ENCODE peak calls at places on chromosomes 16 and 17, in six cellular contexts. T is HepG2, W is HCT116, A is K562, L is GM12878, E is H1. Y is an unnamed sample.
A peak's percentile ranks its signal among the peaks of the same experiment; 100 is the strongest.

GRCh38 chr16:2090819-2091721 is 43.3 kb downstream of the TSC2 start:
- DNase-seq in T (no peak), W (peak; percentile 66), A (peak; percentile 51), L (no peak), E (peak; percentile 97), Y (peak; percentile 68)

GRCh38 chr17:2749058-2749783 is at the start of gene CCDC92B:
- DNase-seq in T (no peak), W (no peak), A (no peak), L (no peak), E (peak; percentile 62), Y (no peak)

GRCh38 chr17:5912927-5913565 is 157.1 kb upstream of the WSCD1 start:
- DNase-seq in T (no peak), W (no peak), A (no peak), L (no peak), E (no peak), Y (no peak)

GRCh38 chr16:73337371-73337770 is 289.4 kb upstream of the ZFHX3 start:
- DNase-seq in T (no peak), W (no peak), A (no peak), L (no peak), E (no peak), Y (no peak)

GRCh38 chr17:81517339-81518112 is 4.9 kb upstream of the ACTG1 start:
- DNase-seq in T (no peak), W (no peak), A (no peak), L (peak; percentile 82), E (peak; percentile 56), Y (no peak)

GRCh38 chr17:42317256-42317966 is 29.1 kb downstream of the STAT5A start:
- DNase-seq in T (no peak), W (no peak), A (no peak), L (no peak), E (no peak), Y (no peak)

GRCh38 chr17:72515291-72516065 is 394.7 kb downstream of the SOX9 start:
- DNase-seq in T (no peak), W (no peak), A (no peak), L (peak; percentile 77), E (no peak), Y (no peak)

GRCh38 chr17:75147878-75148546 is 6.3 kb downstream of the JPT1 start:
- DNase-seq in T (no peak), W (no peak), A (no peak), L (no peak), E (no peak), Y (no peak)

GRCh38 chr17:44095647-44096496 is 25.3 kb downstream of the G6PC3 start:
- DNase-seq in T (peak; percentile 94), W (no peak), A (peak; percentile 86), L (no peak), E (peak; percentile 86), Y (peak; percentile 88)

GRCh38 chr17:45231481-45232116 is 9.9 kb downstream of the FMNL1 start:
- DNase-seq in T (peak; percentile 71), W (no peak), A (peak; percentile 70), L (no peak), E (peak; percentile 78), Y (no peak)

GRCh38 chr17:42002792-42003301 is 14.4 kb downstream of the DNAJC7 start:
- DNase-seq in T (peak; percentile 93), W (no peak), A (no peak), L (no peak), E (no peak), Y (no peak)

GRCh38 chr17:37024181-37024637 is 75.5 kb downstream of the AATF start:
- DNase-seq in T (no peak), W (no peak), A (no peak), L (no peak), E (no peak), Y (no peak)

GRCh38 chr16:50257876-50258275 is 8.5 kb upstream of the ADCY7 start:
- DNase-seq in T (no peak), W (no peak), A (no peak), L (no peak), E (no peak), Y (no peak)

GRCh38 chr17:62706598-62707424 is 79.3 kb downstream of the MRC2 start:
- DNase-seq in T (no peak), W (no peak), A (no peak), L (no peak), E (no peak), Y (no peak)

GRCh38 chr16:15792563-15792971 is 64.3 kb downstream of the MYH11 start:
- DNase-seq in T (no peak), W (no peak), A (no peak), L (no peak), E (no peak), Y (no peak)

GRCh38 chr16:23670137-23670776 is 8.4 kb upstream of the PLK1 start:
- DNase-seq in T (no peak), W (no peak), A (no peak), L (peak; percentile 77), E (no peak), Y (no peak)

GRCh38 chr17:27339836-27340550 is 46.1 kb downstream of the WSB1 start:
- DNase-seq in T (peak; percentile 46), W (peak; percentile 78), A (peak; percentile 93), L (no peak), E (no peak), Y (no peak)

GRCh38 chr16:51540259-51540658 is 389.2 kb upstream of the SALL1 start:
- DNase-seq in T (no peak), W (no peak), A (no peak), L (no peak), E (no peak), Y (no peak)

GRCh38 chr17:65755799-65756198 is 194.4 kb upstream of the AXIN2 start:
- DNase-seq in T (no peak), W (no peak), A (no peak), L (no peak), E (no peak), Y (no peak)

GRCh38 chr17:79664925-79665738 is 54.3 kb upstream of the RBFOX3 start:
- DNase-seq in T (no peak), W (peak; percentile 29), A (no peak), L (no peak), E (peak; percentile 72), Y (no peak)

GRCh38 chr16:3783516-3783915 is 66.2 kb upstream of the TRAP1 start:
- DNase-seq in T (no peak), W (no peak), A (no peak), L (no peak), E (no peak), Y (no peak)

GRCh38 chr16:56708418-56708817 is 21.5 kb upstream of the NUP93 start:
- DNase-seq in T (no peak), W (no peak), A (no peak), L (no peak), E (no peak), Y (no peak)

GRCh38 chr16:50326835-50327465 is 41.8 kb downstream of the BRD7 start:
- DNase-seq in T (no peak), W (peak; percentile 31), A (peak; percentile 41), L (peak; percentile 25), E (peak; percentile 58), Y (peak; percentile 25)

GRCh38 chr17:81412490-81413093 is 17.3 kb downstream of the BAHCC1 start:
- DNase-seq in T (no peak), W (no peak), A (peak; percentile 83), L (no peak), E (no peak), Y (no peak)

GRCh38 chr17:64732336-64733006 is 70.4 kb upstream of the SMURF2 start:
- DNase-seq in T (peak; percentile 58), W (no peak), A (no peak), L (no peak), E (no peak), Y (no peak)

GRCh38 chr16:68074850-68075249 is 10.3 kb upstream of the NFATC3 start:
- DNase-seq in T (no peak), W (no peak), A (no peak), L (peak; percentile 95), E (no peak), Y (no peak)

DNA sequence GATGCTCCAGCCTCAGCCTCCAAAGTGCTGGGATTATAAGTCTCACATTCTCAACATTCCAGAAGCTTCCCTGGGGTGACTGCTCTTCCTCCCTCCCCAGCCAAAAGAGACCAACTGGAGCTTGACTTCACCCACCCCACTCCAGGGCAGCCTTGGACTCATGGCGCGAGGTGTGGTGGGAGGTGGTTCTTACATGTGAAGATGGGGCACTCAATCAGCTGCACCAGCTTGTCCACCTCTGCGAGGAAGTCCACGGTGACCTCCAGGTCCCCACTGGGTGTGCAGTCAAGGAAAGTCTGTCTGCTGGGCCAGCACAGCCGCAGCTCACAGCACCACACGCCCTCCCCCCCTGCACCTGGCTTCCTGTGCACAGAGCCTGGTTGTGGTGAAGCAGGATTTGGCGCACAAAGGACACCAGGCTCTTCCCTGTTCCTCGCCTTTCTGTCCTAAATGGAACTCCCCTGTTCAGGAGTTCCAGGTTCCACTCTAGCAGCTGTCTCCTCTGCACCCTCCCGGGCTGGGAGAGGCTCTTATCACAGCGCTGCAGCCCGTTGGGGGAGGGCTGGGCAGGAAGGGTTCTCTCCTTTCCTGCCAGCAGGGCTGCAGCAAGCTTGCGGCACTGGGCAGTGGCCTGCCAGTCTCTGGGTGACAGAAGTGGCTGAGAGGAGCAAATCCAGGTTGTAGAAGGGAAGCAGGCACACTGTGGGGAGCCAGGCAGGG is 9.7 kb upstream of the MTSS2 start:
- DNase-seq in T (peak; percentile 34), W (no peak), A (peak; percentile 93), L (no peak), E (no peak), Y (no peak)
- H3K4me1 ChIP-seq in T (peaks cover 48% of the 10 kb centered on the region), W (peaks cover 64% of the 10 kb centered on the region), A (peaks cover 25% of the 10 kb centered on the region), L (no peaks in the 10 kb centered on the region), E (peaks cover 27% of the 10 kb centered on the region), Y (peaks cover 56% of the 10 kb centered on the region)

GRCh38 chr16:759110-759910 is 1.2 kb upstream of the MSLN start:
- DNase-seq in T (no peak), W (no peak), A (no peak), L (no peak), E (no peak), Y (no peak)
- TF ChIP-seq ZNF274 in T (no peak), W (no peak), A (no peak), L (no peak), E (no peak), Y (no peak)

GRCh38 chr16:11583889-11584565 is 2.7 kb downstream of the LITAF start:
- DNase-seq in T (peak; percentile 52), W (no peak), A (no peak), L (no peak), E (no peak), Y (no peak)
- H3K4me3 ChIP-seq in T (peak overlapping the region; percentile 96), W (no peak overlapping the region), A (no peak overlapping the region), L (peak overlapping the region; percentile 97), E (peak overlapping the region; percentile 87), Y (no peak overlapping the region)

DNA sequence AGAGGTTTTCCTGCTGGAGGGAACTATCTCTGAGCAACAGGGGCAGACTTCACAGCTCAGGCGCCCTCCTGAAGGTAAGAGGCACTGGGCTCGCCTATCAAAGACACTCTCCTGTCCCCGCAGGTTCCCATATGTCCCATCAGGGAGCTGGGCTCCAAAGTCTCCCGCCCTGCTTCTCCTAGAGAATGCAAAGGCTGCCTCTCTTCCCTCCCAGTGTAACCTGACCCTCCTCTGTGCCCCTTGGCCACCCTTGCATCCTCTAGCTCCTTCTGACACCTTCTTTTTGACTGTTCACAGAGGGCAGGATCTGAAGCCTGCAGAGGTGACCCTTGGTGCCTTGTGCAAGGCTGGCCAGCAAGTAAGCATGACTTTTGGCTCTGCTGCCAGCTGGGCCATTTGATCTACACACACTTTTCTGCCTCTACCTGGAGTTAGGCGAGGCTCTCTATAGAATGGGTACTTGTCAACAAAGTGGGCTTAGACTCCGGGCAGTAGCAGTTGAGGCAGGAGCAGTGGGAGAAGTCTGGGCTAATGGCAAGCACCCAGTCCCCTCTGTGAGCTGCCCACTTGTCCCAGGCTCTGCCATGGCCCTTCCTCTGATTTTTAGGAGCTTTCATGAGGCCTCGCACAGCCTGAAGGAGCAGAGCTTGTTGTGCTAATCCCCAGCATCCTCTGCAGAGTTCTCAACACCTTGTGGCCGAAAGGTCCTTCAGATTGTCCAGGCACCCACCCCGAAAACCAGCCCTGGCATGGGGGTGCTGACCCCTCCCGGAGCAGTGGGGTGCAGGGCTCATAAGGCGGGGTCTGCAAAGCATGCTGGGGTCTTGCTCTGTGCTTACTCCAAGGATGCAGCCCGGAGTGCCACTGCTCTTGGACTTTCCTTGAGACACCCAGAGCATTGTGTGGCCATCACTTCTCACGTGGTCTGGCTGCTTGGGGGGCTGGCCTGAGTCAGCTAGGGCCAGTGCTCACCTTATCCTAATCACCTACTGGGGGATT is 122.9 kb downstream of the METRNL start:
- DNase-seq in T (no peak), W (no peak), A (no peak), L (no peak), E (peak; percentile 10), Y (no peak)
- H3K4me1 ChIP-seq in T (peaks cover 15% of the 10 kb centered on the region), W (no peaks in the 10 kb centered on the region), A (no peaks in the 10 kb centered on the region), L (peaks cover 22% of the 10 kb centered on the region), E (no peaks in the 10 kb centered on the region), Y (no peaks in the 10 kb centered on the region)

Y was measured in NT2/D1.